ENCODE peak calls at places on chromosomes 2 and 18, in five cellular contexts. Q is IMR-90, V is GM13977, A is upper lobe of right lung, E is AG10803. F is an unnamed sample.

GRCh38 chr2:158968396-158969161 is at the start of gene TANC1:
- DNase-seq in V (peak), E (peak), Q (peak), A (peak), F (peak)

GRCh38 chr2:147945660-147946059 is 74.9 kb downstream of the ORC4 start:
- DNase-seq in A (no peak), V (no peak), E (no peak), Q (peak), F (no peak)

GRCh38 chr2:45904931-45905642 is 253.6 kb downstream of the PRKCE start:
- DNase-seq in V (no peak), E (peak), Q (no peak), A (no peak), F (no peak)

GRCh38 chr2:88074854-88075292 is 7.2 kb downstream of the SMYD1 start:
- DNase-seq in E (peak), V (no peak), A (no peak), Q (peak), F (no peak)

GRCh38 chr2:30078521-30078920 is 68.3 kb upstream of the YPEL5 start:
- DNase-seq in Q (peak), V (no peak), E (peak), A (no peak), F (no peak)

GRCh38 chr2:62814132-62814531 is 108.6 kb downstream of the EHBP1 start:
- DNase-seq in Q (peak), V (no peak), E (peak), A (no peak), F (no peak)

GRCh38 chr2:953975-954686 is 3.5 kb downstream of the SNTG2 start:
- DNase-seq in V (no peak), E (peak), A (no peak), Q (peak), F (no peak)

GRCh38 chr2:44107086-44107740 is 61.5 kb upstream of the PPM1B start:
- DNase-seq in V (no peak), A (no peak), E (no peak), Q (no peak), F (no peak)

GRCh38 chr2:63104482-63104881 is 53.9 kb downstream of the OTX1 start:
- DNase-seq in Q (no peak), E (no peak), V (no peak), A (no peak), F (no peak)

GRCh38 chr18:44839239-44839666 is 158.6 kb downstream of the SETBP1 start:
- DNase-seq in E (peak), A (peak), Q (peak), V (peak), F (no peak)

GRCh38 chr2:8437949-8438400 is 243.9 kb upstream of the ID2 start:
- DNase-seq in E (no peak), A (no peak), V (no peak), Q (no peak), F (no peak)

GRCh38 chr2:203683932-203684556 is 22.4 kb upstream of the CD28 start:
- DNase-seq in V (peak), E (peak), Q (peak), A (no peak), F (no peak)

GRCh38 chr2:9771481-9772017 is 71.7 kb upstream of the TAF1B start:
- DNase-seq in V (no peak), Q (peak), E (peak), A (no peak), F (no peak)

GRCh38 chr2:118374974-118375745 is 286.9 kb downstream of the INSIG2 start:
- DNase-seq in Q (no peak), E (peak), V (no peak), A (no peak), F (no peak)

GRCh38 chr2:125745514-125745913 is 910.4 kb upstream of the GYPC start:
- DNase-seq in E (no peak), A (no peak), V (no peak), Q (no peak), F (no peak)

GRCh38 chr2:85887566-85888019 is 1.2 kb downstream of the ST3GAL5 start:
- DNase-seq in Q (peak), A (peak), V (peak), E (peak), F (no peak)

GRCh38 chr2:134402385-134402784 is 148.5 kb downstream of the MGAT5 start:
- DNase-seq in A (no peak), E (peak), Q (peak), V (no peak), F (no peak)

GRCh38 chr2:175627405-175627804 is 374.7 kb downstream of the LNPK start:
- DNase-seq in E (peak), A (no peak), Q (no peak), V (no peak), F (no peak)

GRCh38 chr2:60907329-60907728 is 26.0 kb downstream of the REL start:
- DNase-seq in V (no peak), A (no peak), E (no peak), Q (no peak), F (no peak)

GRCh38 chr2:191629001-191629453 is 48.9 kb upstream of the NABP1 start:
- DNase-seq in E (no peak), A (no peak), V (no peak), Q (no peak), F (no peak)

GRCh38 chr2:10984418-10985130 is 72.8 kb downstream of the KCNF1 start:
- DNase-seq in E (no peak), A (no peak), V (no peak), Q (no peak), F (no peak)

GRCh38 chr2:38223256-38223655 is 147.3 kb upstream of the CYP1B1 start:
- DNase-seq in Q (no peak), V (no peak), E (no peak), A (no peak), F (no peak)

GRCh38 chr2:216752855-216753505 is 57.6 kb upstream of the IGFBP5 start:
- DNase-seq in Q (peak), V (no peak), A (no peak), E (peak), F (no peak)

GRCh38 chr18:77118256-77119090 is 14.1 kb downstream of the MBP start:
- DNase-seq in V (no peak), E (no peak), Q (no peak), A (no peak), F (peak)

GRCh38 chr18:31801078-31801477 is 40.4 kb upstream of the SLC25A52 start:
- DNase-seq in A (no peak), V (no peak), Q (no peak), E (no peak), F (no peak)

GRCh38 chr2:23096905-23097602 is 287.9 kb upstream of the KLHL29 start:
- DNase-seq in Q (no peak), E (no peak), V (no peak), A (no peak), F (no peak)

GRCh38 chr2:110140433-110140832 is 24.8 kb upstream of the MALL start:
- DNase-seq in E (no peak), V (no peak), Q (no peak), A (no peak), F (no peak)

GRCh38 chr2:233081232-233081730 is 21.1 kb downstream of the INPP5D start:
- DNase-seq in A (peak), Q (no peak), E (no peak), V (peak), F (peak)

GRCh38 chr18:64259871-64260270 is 111.0 kb upstream of the LINC00305 start:
- DNase-seq in V (no peak), A (no peak), E (no peak), Q (no peak), F (no peak)

GRCh38 chr2:99822487-99823218 is 319.7 kb downstream of the AFF3 start:
- DNase-seq in Q (no peak), A (no peak), V (no peak), E (no peak), F (no peak)

GRCh38 chr2:42368817-42369550 is 8.0 kb upstream of the COX7A2L start:
- DNase-seq in V (no peak), A (no peak), Q (no peak), E (no peak), F (no peak)

GRCh38 chr2:120889936-120890335 is 154.3 kb downstream of the GLI2 start:
- DNase-seq in E (no peak), V (no peak), A (no peak), Q (no peak), F (no peak)

GRCh38 chr18:79792988-79793355 is 4.8 kb upstream of the KCNG2 start:
- DNase-seq in V (no peak), A (peak), Q (no peak), E (no peak), F (peak)

GRCh38 chr2:3423492-3424170 is 44.1 kb downstream of the TRAPPC12 start:
- DNase-seq in V (peak), Q (peak), E (peak), A (peak), F (no peak)

GRCh38 chr2:47031909-47032668 is 116.5 kb upstream of the MCFD2 start:
- DNase-seq in A (no peak), V (no peak), Q (no peak), E (no peak), F (peak)

GRCh38 chr2:176246324-176246723 is 22.9 kb upstream of the MTX2 start:
- DNase-seq in V (no peak), Q (no peak), E (no peak), A (no peak), F (no peak)

GRCh38 chr2:73021371-73022010 is 50.0 kb downstream of the SFXN5 start:
- DNase-seq in V (no peak), E (no peak), A (no peak), Q (no peak), F (no peak)

GRCh38 chr2:205682239-205683021 is at the start of gene NRP2:
- DNase-seq in E (peak), A (peak), V (peak), Q (peak), F (peak)

DNA sequence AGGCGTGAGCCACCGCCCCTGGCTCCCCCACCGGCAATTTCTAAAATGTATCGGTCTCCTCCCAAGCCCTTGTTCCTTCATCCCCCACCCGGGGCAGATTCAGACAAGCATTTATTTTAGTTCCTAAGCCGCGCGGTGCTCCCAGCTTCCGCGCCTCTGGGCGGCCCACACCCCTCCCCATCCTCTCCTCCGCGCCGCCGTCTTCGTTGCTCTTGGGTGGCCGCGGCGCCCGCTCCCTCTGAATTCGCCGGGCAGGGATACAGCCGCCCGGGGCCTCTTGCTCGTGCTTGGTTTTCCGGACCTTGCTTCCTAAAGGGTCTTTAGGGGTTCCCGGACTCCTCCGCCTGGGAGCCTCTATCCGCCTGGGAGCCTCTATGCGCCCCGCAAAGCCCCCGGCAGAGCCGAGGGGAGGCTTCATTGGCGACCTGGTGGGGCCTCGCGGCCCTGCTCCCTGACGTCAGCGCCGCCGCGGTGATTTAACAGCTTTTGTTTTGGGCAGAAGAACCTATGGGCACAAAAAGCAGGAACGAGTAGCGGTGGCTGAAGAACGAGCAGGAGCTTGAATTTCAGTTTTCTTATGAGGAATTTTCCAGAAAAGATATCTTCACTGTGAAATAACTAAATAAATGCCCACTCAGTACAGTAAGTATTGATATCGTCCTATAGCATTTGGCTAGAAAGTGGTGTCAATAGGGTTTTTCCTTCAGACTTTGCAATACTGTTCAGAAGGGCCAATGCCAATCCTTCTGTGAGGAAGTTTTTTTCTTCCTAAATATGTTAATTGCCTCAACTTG is 37.3 kb downstream of the PRKRA start:
- DNase-seq in V (peak), Q (peak), A (peak), E (peak), F (no peak)
- TF ChIP-seq CTCF in V (no peak), Q (no peak), A (no peak), E (peak), F (no peak)

GRCh38 chr2:24923106-24923505 is 3.1 kb upstream of the ADCY3 start:
- DNase-seq in Q (no peak), A (no peak), E (no peak), V (no peak), F (no peak)

GRCh38 chr2:24919977-24920812 is at the start of gene ADCY3:
- DNase-seq in E (peak), A (peak), Q (peak), V (peak), F (no peak)

GRCh38 chr2:24922556-24922955 is 2.5 kb upstream of the ADCY3 start:
- DNase-seq in E (no peak), A (no peak), V (no peak), Q (no peak), F (no peak)

GRCh38 chr2:24919100-24919976 is 699 bp downstream of the ADCY3 start:
- DNase-seq in V (peak), Q (peak), E (peak), A (no peak), F (no peak)

GRCh38 chr2:24920813-24921441 is 890 bp upstream of the ADCY3 start:
- DNase-seq in A (no peak), V (no peak), Q (no peak), E (no peak), F (no peak)
- TF ChIP-seq CTCF in A (no peak), V (peak), Q (peak), E (peak), F (peak)

DNA sequence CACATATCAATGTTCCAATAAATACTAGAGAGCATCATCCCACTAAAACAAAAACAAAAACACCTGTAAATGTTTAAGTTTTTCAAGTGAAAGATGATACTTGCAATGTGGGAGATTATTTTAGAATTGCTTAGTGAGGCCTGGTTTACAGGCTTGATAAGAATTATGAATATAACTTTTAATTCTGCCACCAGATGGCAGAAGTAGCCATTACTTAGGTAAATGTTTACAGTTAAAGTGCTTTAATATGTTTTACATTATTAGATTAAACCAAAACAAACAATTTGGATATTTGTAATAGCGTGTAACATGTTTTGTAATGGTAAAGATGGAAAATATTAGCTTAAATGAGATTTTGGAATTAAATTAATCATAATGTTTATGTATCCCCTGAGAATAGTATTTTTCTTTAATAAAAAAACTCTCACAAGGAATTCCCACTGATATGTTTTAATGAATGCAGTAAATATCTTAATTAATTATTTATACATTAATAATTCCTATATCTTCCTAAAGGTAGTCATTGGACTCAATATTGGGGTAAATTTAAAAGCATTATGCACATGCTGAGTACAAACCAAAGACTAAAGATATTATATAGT is 522.0 kb downstream of the SPAG16 start:
- DNase-seq in V (peak), E (peak), Q (peak), A (no peak), F (no peak)
- TF ChIP-seq CTCF in V (peak), E (peak), Q (peak), A (peak), F (peak)

GRCh38 chr2:135600915-135601314 is 69.6 kb downstream of the R3HDM1 start:
- DNase-seq in E (peak), Q (peak), A (no peak), V (no peak), F (no peak)
- TF ChIP-seq CTCF in E (peak), Q (peak), A (no peak), V (no peak), F (peak)

GRCh38 chr2:113050921-113051895 is 1.5 kb downstream of the IL36B start:
- DNase-seq in V (no peak), E (no peak), A (no peak), Q (no peak), F (no peak)
- TF ChIP-seq CTCF in V (no peak), E (no peak), A (no peak), Q (no peak), F (no peak)